ENCODE peak calls at places on chromosomes 16 and 17, in eight cellular contexts. H is kidney epithelial cell, T is cardiac muscle cell, V is neural crest cell, Q is mesothelial cell of epicardium, L is AG09319, O is breast epithelium, I is BJ. R is an unnamed sample.

GRCh38 chr17:6361733-6362132 is 73.2 kb downstream of the AIPL1 start:
- DNase-seq in H (no peak), T (no peak), V (no peak), Q (no peak), L (no peak), O (no peak), I (no peak), R (no peak)

GRCh38 chr16:67987460-67988160 is 7.3 kb upstream of the DPEP3 start:
- DNase-seq in H (no peak), T (no peak), V (no peak), Q (no peak), L (no peak), O (no peak), I (no peak), R (no peak)

GRCh38 chr17:18240449-18240848 is 15.0 kb downstream of the LLGL1 start:
- DNase-seq in H (no peak), T (no peak), V (no peak), Q (no peak), L (no peak), O (no peak), I (no peak), R (no peak)

GRCh38 chr17:79020631-79021301 is 3.2 kb upstream of the C1QTNF1 start:
- DNase-seq in H (no peak), T (peak), V (no peak), Q (no peak), L (no peak), O (peak), I (no peak), R (no peak)

GRCh38 chr16:85486256-85486915 is 126.7 kb upstream of the GSE1 start:
- DNase-seq in H (no peak), T (no peak), V (no peak), Q (no peak), L (no peak), O (no peak), I (no peak), R (no peak)

GRCh38 chr16:55100100-55100499 is 169.4 kb downstream of the IRX5 start:
- DNase-seq in H (no peak), T (no peak), V (no peak), Q (no peak), L (no peak), O (no peak), I (no peak), R (no peak)

GRCh38 chr17:64218066-64218465 is 45.0 kb downstream of the TEX2 start:
- DNase-seq in H (no peak), T (no peak), V (no peak), Q (no peak), L (no peak), O (no peak), I (no peak), R (no peak)

GRCh38 chr16:82034981-82035612 is at the start of gene HSD17B2:
- DNase-seq in H (peak), T (no peak), V (no peak), Q (no peak), L (no peak), O (no peak), I (no peak), R (peak)

GRCh38 chr16:67879936-67880335 is 4.7 kb upstream of the NRN1L start:
- DNase-seq in H (no peak), T (no peak), V (no peak), Q (no peak), L (no peak), O (no peak), I (no peak), R (no peak)

GRCh38 chr17:64357191-64357981 is 33.3 kb downstream of the PECAM1 start:
- DNase-seq in H (peak), T (peak), V (no peak), Q (no peak), L (peak), O (no peak), I (peak), R (no peak)

GRCh38 chr16:50547340-50547865 is 793 bp upstream of the NKD1 start:
- DNase-seq in H (no peak), T (peak), V (peak), Q (peak), L (no peak), O (no peak), I (no peak), R (no peak)

GRCh38 chr16:12262454-12263180 is 286.1 kb downstream of the SNX29 start:
- DNase-seq in H (peak), T (no peak), V (no peak), Q (no peak), L (no peak), O (peak), I (no peak), R (peak)

GRCh38 chr17:42284566-42284965 is 3.7 kb upstream of the STAT5A start:
- DNase-seq in H (no peak), T (no peak), V (no peak), Q (no peak), L (no peak), O (no peak), I (no peak), R (no peak)

GRCh38 chr16:55495616-55496289 is 13.1 kb upstream of the LPCAT2 start:
- DNase-seq in H (no peak), T (peak), V (no peak), Q (peak), L (peak), O (no peak), I (peak), R (no peak)

GRCh38 chr17:82528484-82529265 is 9.1 kb downstream of the FOXK2 start:
- DNase-seq in H (no peak), T (peak), V (no peak), Q (no peak), L (no peak), O (peak), I (no peak), R (no peak)

GRCh38 chr16:24007934-24008333 is 172.2 kb downstream of the PRKCB start:
- DNase-seq in H (no peak), T (no peak), V (no peak), Q (no peak), L (no peak), O (no peak), I (no peak), R (no peak)

GRCh38 chr16:81394966-81395655 is 49.5 kb upstream of the CMIP start:
- DNase-seq in H (no peak), T (peak), V (no peak), Q (no peak), L (no peak), O (no peak), I (no peak), R (no peak)

GRCh38 chr17:44828919-44829557 is 1.0 kb downstream of the GJC1 start:
- DNase-seq in H (no peak), T (peak), V (no peak), Q (no peak), L (no peak), O (no peak), I (no peak), R (no peak)

GRCh38 chr16:31713945-31714898 is 159.4 kb upstream of the ZNF267 start:
- DNase-seq in H (no peak), T (peak), V (peak), Q (no peak), L (no peak), O (no peak), I (no peak), R (no peak)

GRCh38 chr16:13521356-13521755 is 398.6 kb upstream of the ERCC4 start:
- DNase-seq in H (no peak), T (no peak), V (no peak), Q (no peak), L (no peak), O (no peak), I (no peak), R (no peak)

GRCh38 chr17:78546476-78546875 is 30.7 kb downstream of the DNAH17 start:
- DNase-seq in H (no peak), T (no peak), V (no peak), Q (no peak), L (no peak), O (no peak), I (no peak), R (no peak)

GRCh38 chr16:87806608-87807546 is 41.1 kb upstream of the KLHDC4 start:
- DNase-seq in H (peak), T (peak), V (no peak), Q (no peak), L (peak), O (no peak), I (peak), R (no peak)

GRCh38 chr16:59645194-59645593 is 911.1 kb upstream of the GOT2 start:
- DNase-seq in H (no peak), T (no peak), V (no peak), Q (no peak), L (no peak), O (no peak), I (no peak), R (no peak)

GRCh38 chr16:57571098-57571497 is 28.7 kb downstream of the ADGRG5 start:
- DNase-seq in H (no peak), T (no peak), V (no peak), Q (no peak), L (no peak), O (no peak), I (no peak), R (no peak)

GRCh38 chr17:43040655-43041054 is 15.6 kb downstream of the RND2 start:
- DNase-seq in H (no peak), T (no peak), V (no peak), Q (no peak), L (no peak), O (no peak), I (no peak), R (no peak)

GRCh38 chr17:78986048-78986648 is 6.4 kb upstream of the LGALS3BP start:
- DNase-seq in H (no peak), T (peak), V (no peak), Q (no peak), L (no peak), O (no peak), I (no peak), R (no peak)

GRCh38 chr16:56382901-56383355 is 42.4 kb downstream of the AMFR start:
- DNase-seq in H (peak), T (peak), V (no peak), Q (peak), L (no peak), O (no peak), I (no peak), R (peak)

GRCh38 chr17:32875230-32875903 is 1.6 kb downstream of the MYO1D start:
- DNase-seq in H (no peak), T (no peak), V (no peak), Q (no peak), L (no peak), O (no peak), I (no peak), R (no peak)

GRCh38 chr17:32877164-32877764 is 340 bp upstream of the MYO1D start:
- DNase-seq in H (peak), T (peak), V (peak), Q (peak), L (peak), O (peak), I (no peak), R (no peak)

GRCh38 chr17:32878211-32878610 is 1.3 kb upstream of the MYO1D start:
- DNase-seq in H (no peak), T (peak), V (no peak), Q (no peak), L (peak), O (peak), I (no peak), R (no peak)

GRCh38 chr17:32875904-32876413 is 965 bp downstream of the MYO1D start:
- DNase-seq in H (no peak), T (peak), V (no peak), Q (no peak), L (peak), O (no peak), I (no peak), R (no peak)

DNA sequence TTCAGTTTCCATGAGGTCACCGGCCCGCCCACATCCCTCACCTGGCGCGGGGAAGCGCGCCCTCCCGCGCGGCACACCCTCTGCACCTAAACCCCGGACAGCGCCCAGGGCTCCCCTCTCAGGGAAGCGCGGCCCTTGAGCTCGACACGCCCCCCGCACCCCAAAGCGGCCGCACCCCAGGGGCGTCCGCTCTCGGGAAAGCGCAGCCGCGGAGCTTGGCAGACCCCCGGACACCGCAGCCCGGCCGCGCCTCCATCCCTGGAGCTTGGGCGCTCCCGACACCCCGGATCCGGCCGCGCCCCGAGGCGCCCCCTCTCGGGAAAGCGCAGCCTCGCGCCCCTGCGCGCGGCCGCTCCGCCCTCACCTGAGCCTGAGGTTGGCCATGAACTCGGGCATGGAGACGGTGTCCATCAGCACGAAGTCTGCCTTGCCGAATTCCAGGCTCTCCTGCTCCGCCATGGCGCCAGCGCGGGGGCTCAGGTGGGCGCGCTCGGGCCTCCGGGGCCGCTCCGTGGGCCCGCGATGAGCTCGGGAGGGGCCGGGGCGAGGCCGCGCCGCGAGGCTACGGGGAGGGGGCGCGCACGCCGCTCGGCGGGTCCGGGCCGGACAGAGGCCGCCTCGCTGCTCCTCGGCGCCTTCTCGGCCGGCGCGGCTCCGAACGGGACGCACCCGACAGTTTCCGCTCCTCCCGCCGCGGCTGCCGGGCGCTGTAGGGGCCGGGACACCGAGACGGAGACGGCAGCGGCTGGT is at the start of gene MYO1D:
- DNase-seq in H (no peak), T (no peak), V (peak), Q (peak), L (no peak), O (peak), I (no peak), R (no peak)
- TF ChIP-seq CTCF in H (peak), T (peak), V (peak), Q (peak), L (peak), O (no peak), I (peak), R (peak)

GRCh38 chr17:67016039-67016762 is 28.2 kb upstream of the CACNG1 start:
- DNase-seq in H (no peak), T (no peak), V (no peak), Q (no peak), L (no peak), O (no peak), I (no peak), R (no peak)
- TF ChIP-seq CTCF in H (no peak), T (no peak), V (no peak), Q (no peak), L (no peak), O (no peak), I (no peak), R (no peak)

DNA sequence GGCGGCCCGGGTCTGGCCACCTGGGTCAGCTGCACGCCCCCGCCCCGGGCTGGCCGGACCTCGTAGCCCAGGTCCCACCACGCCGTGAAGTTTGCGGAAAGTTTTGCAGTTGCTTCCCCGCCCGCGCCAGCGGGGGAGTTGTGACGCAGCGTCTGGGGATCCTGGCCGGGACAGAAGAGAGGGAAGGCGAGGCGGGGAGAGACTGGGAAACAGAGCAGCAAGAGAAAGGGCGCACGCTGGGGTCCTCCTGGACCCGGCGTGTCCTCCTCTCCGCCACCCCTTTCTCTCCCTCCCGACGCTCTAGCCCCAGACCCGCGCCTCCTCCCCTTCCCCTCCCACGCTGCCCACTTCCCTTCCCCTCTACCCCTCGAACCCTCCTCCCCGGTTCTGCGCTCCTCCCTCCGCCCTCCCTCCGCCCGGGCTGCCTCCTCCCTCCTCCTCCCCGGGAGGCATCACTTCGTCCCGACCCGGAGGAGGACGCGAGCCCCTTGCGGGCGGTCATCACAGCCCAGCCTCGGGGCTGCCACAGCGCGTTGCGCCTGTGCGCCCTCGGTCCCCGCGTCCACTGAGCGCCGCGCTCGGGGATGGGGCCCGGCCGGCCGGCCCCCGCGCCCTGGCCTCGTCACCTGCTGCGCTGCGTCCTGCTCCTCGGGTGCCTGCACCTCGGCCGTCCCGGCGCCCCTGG is at the start of gene MRC2:
- DNase-seq in H (no peak), T (peak), V (peak), Q (peak), L (no peak), O (no peak), I (no peak), R (no peak)
- TF ChIP-seq CTCF in H (no peak), T (no peak), V (no peak), Q (no peak), L (no peak), O (no peak), I (no peak), R (no peak)

GRCh38 chr17:57584050-57584551 is 161.0 kb downstream of the CCDC182 start:
- DNase-seq in H (no peak), T (peak), V (no peak), Q (no peak), L (no peak), O (no peak), I (peak), R (no peak)
- TF ChIP-seq CTCF in H (no peak), T (no peak), V (no peak), Q (no peak), L (peak), O (no peak), I (no peak), R (no peak)

R was measured in epithelial cell of proximal tubule.